ENCODE peak calls at places on chromosomes 2 and 18, in seven cellular contexts. F is neural progenitor cell, D is GM23248, O is fibroblast of lung, Y is GM23338, L is PC-9, K is HepG2. R is an unnamed sample.

GRCh38 chr2:12507295-12507694 is 209.4 kb upstream of the TRIB2 start:
- DNase-seq in Y (no peak), F (no peak), L (peak), K (no peak), O (peak), D (peak), R (peak)

GRCh38 chr2:223084873-223085272 is 32.9 kb downstream of the KCNE4 start:
- DNase-seq in F (no peak), Y (peak), O (peak), L (peak), K (no peak), D (no peak), R (no peak)

GRCh38 chr18:59140287-59140885 is 702 bp downstream of the SEC11C start:
- DNase-seq in O (peak), F (peak), Y (peak), D (peak), K (peak), L (peak), R (peak)

GRCh38 chr2:58938988-58939387 is 697.9 kb upstream of the FANCL start:
- DNase-seq in F (no peak), O (no peak), L (no peak), D (peak), K (no peak), Y (no peak), R (no peak)

GRCh38 chr2:28407131-28407975 is 14.7 kb downstream of the FOSL2 start:
- DNase-seq in Y (no peak), O (no peak), F (no peak), L (no peak), K (no peak), D (no peak), R (no peak)

GRCh38 chr2:234932591-234933168 is 19.1 kb upstream of the SH3BP4 start:
- DNase-seq in O (no peak), L (no peak), K (no peak), F (peak), Y (peak), D (no peak), R (no peak)

GRCh38 chr2:216371756-216372702 is at the start of gene MARCHF4:
- DNase-seq in K (peak), D (peak), Y (peak), O (peak), L (peak), F (peak), R (peak)

GRCh38 chr2:96321230-96322103 is 3.6 kb upstream of the ITPRIPL1 start:
- DNase-seq in Y (peak), F (peak), O (peak), L (peak), K (peak), D (peak), R (peak)

GRCh38 chr2:239577306-239577705 is 176.5 kb upstream of the HDAC4 start:
- DNase-seq in L (no peak), Y (no peak), D (no peak), O (no peak), F (no peak), K (no peak), R (no peak)

GRCh38 chr2:127416486-127417001 is 1.7 kb upstream of the PROC start:
- DNase-seq in F (no peak), O (no peak), D (no peak), K (no peak), L (no peak), Y (no peak), R (no peak)
- H3K4me3 ChIP-seq in F (peak), O (no peak), D (no peak), K (no peak), L (peak), Y (peak), R (no peak)

DNA sequence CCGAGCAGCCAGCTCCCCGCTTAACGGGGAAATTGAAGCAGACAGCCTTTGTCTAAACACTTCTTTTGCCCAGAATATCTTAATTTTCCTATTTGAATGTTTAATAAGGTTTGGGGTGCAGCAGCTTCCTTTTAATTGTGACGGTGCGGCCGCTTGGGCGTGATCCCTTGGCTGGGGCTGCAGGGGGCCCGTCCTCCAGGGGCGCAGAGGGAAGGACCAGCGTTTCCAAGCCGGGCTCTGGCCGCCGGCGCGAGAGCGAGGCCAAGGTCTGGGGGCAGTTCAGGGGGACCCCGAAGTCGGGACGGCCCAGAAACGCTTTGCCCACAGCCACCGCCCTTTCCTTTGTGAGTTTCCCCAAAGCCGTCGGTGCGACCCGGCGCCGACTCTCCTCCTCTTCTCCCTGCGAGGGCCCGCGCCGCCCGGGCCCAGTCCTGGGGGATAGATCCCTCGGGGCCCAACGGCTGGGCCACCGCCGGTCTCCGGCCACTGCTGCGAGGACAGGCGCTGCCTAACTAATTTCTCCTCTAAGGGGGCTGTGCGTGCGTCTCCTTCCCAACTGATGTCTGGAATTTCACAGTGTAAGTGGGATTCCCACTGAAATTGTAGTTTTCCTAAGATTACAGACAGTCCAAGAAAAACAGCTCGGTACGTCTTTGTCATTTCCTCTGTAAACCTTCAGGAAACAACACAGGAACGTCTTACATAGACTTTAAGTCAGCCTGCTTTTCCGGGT is 139.7 kb upstream of the SIX3 start:
- DNase-seq in O (peak), F (peak), Y (peak), L (no peak), K (no peak), D (peak), R (no peak)
- TF ChIP-seq EZH2 in O (peak), F (peak), Y (peak), L (no peak), K (no peak), D (peak), R (peak)

GRCh38 chr2:207683879-207684627 is 27.4 kb upstream of the CCNYL1 start:
- DNase-seq in D (peak), Y (no peak), K (peak), L (peak), F (no peak), O (peak), R (no peak)
- H3K27ac ChIP-seq in D (no peak), Y (no peak), K (no peak), L (peak), F (no peak), O (no peak), R (no peak)

GRCh38 chr2:233418052-233418760 is 63.9 kb downstream of the DGKD start:
- DNase-seq in K (no peak), D (no peak), Y (no peak), F (no peak), O (no peak), L (no peak), R (no peak)

GRCh38 chr2:233418761-233419625 is 64.7 kb downstream of the DGKD start:
- DNase-seq in D (no peak), F (no peak), O (peak), L (no peak), Y (no peak), K (no peak), R (no peak)

GRCh38 chr2:233421091-233421816 is 67.0 kb downstream of the DGKD start:
- DNase-seq in D (no peak), F (no peak), O (no peak), Y (no peak), L (no peak), K (no peak), R (no peak)

GRCh38 chr2:233422050-233422639 is 67.9 kb downstream of the DGKD start:
- DNase-seq in O (no peak), Y (no peak), F (no peak), D (no peak), L (peak), K (no peak), R (peak)

DNA sequence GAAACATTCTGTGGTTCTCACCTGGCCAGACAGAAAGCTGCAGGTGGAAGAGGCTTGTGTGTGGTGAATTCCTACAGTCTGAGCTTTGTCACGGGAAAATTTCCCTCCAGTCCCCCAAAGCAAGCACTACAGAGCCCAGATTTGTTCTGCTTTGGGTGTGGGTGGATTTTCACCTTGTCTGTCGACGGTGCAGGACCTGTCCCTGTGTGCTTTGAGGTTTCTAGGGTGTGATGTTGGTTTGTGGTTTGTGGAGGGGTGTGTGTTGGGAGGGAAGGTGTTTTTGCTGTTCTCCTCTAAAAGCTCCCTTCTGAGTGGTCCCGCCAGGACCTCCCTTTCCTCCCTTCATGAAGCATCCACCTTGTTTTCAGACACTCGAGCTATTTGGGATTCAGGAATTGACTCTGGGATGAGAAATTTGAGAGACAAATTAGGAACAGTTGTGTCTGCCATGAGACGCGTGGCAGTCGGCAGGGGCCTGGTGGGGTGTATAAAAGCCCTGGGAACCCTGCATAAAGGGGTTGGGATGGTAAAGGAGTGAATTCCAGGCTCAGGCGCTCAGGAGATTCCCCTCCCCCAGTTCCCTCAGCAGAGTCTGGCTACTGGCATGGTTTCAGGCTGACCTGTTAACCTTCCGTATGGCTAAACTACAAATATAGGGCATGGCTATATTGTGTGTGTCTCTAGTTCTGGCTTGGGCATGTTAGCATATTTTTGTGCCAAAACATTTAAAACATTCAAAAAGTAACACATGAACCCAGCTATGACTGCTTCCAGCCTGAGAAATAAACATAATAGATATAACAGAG is 65.5 kb downstream of the DGKD start:
- DNase-seq in Y (peak), D (no peak), K (no peak), F (peak), O (no peak), L (no peak), R (no peak)
- H3K4me3 ChIP-seq in Y (no peak), D (no peak), K (no peak), F (no peak), O (no peak), L (no peak), R (no peak)

GRCh38 chr2:172103471-172104292 is 982 bp upstream of the DLX2 start:
- DNase-seq in Y (peak), K (peak), L (peak), O (peak), F (peak), D (peak), R (peak)

GRCh38 chr2:172107690-172108586 is 5.2 kb upstream of the DLX2 start:
- DNase-seq in L (no peak), O (no peak), Y (peak), D (peak), F (peak), K (no peak), R (no peak)

GRCh38 chr2:172108587-172108930 is 5.9 kb upstream of the DLX2 start:
- DNase-seq in K (no peak), D (no peak), L (no peak), Y (peak), O (no peak), F (peak), R (no peak)

GRCh38 chr2:172105715-172106124 is 3.0 kb upstream of the DLX2 start:
- DNase-seq in Y (peak), K (no peak), O (no peak), D (no peak), F (peak), L (no peak), R (no peak)

GRCh38 chr2:172106128-172106961 is 3.6 kb upstream of the DLX2 start:
- DNase-seq in D (peak), F (peak), K (peak), L (no peak), O (peak), Y (peak), R (peak)
- TF ChIP-seq EZH2 in D (no peak), F (peak), K (no peak), L (no peak), O (no peak), Y (peak), R (no peak)

R was measured in A673.